ENCODE peak calls at places on chromosomes 1 and 21, in ten cellular contexts. V is PC-9; N is CD4-positive, alpha-beta T cell; W is left ventricle myocardium inferior; K is tibial artery; E is ascending aorta; A is pancreas; H is astrocyte; I is colonic mucosa; Q is cardiac muscle cell. D is an unnamed sample. For H3K9me3, the result is how much of the 10 kb centered on the place peaks cover.

GRCh38 chr21:35658242-35658641 is 402.1 kb downstream of the SETD4 start:
- DNase-seq in V (no peak), N (no peak), W (no peak), K (no peak), E (no peak), A (no peak), H (peak), I (no peak), Q (no peak), D (no peak)

GRCh38 chr1:211596418-211597181 is 17.6 kb upstream of the SLC30A1 start:
- DNase-seq in V (no peak), N (no peak), W (no peak), K (no peak), E (no peak), A (no peak), H (no peak), I (no peak), Q (no peak), D (no peak)

GRCh38 chr1:75423136-75423535 is 187.8 kb downstream of the SLC44A5 start:
- DNase-seq in V (no peak), N (no peak), W (no peak), K (no peak), E (no peak), A (no peak), H (no peak), I (no peak), Q (no peak), D (no peak)

GRCh38 chr1:210342986-210343780 is 14.5 kb downstream of the HHAT start:
- DNase-seq in V (no peak), N (no peak), W (no peak), K (no peak), E (no peak), A (no peak), H (no peak), I (no peak), Q (no peak), D (no peak)

GRCh38 chr1:154433161-154433681 is 28.1 kb downstream of the IL6R start:
- DNase-seq in V (peak), N (peak), W (no peak), K (no peak), E (no peak), A (no peak), H (no peak), I (no peak), Q (no peak), D (no peak)

GRCh38 chr1:199279107-199279506 is 640.3 kb downstream of the PTPRC start:
- DNase-seq in V (no peak), N (no peak), W (no peak), K (no peak), E (no peak), A (no peak), H (no peak), I (no peak), Q (no peak), D (no peak)

GRCh38 chr1:226827458-226827857 is 43.0 kb upstream of the PSEN2 start:
- DNase-seq in V (no peak), N (no peak), W (peak), K (peak), E (no peak), A (no peak), H (no peak), I (peak), Q (peak), D (no peak)

GRCh38 chr1:48498096-48498791 is 26.2 kb upstream of the SPATA6 start:
- DNase-seq in V (no peak), N (peak), W (peak), K (peak), E (peak), A (peak), H (peak), I (peak), Q (peak), D (peak)

GRCh38 chr21:21907271-21907670 is 909.1 kb downstream of the NCAM2 start:
- DNase-seq in V (no peak), N (no peak), W (no peak), K (no peak), E (no peak), A (no peak), H (no peak), I (no peak), Q (no peak), D (no peak)

GRCh38 chr1:206578115-206578935 is 33.9 kb downstream of the EIF2D start:
- DNase-seq in V (peak), N (no peak), W (no peak), K (no peak), E (no peak), A (no peak), H (no peak), I (no peak), Q (no peak), D (no peak)

GRCh38 chr1:205629751-205630150 is 2.1 kb downstream of the ELK4 start:
- DNase-seq in V (no peak), N (no peak), W (no peak), K (no peak), E (no peak), A (peak), H (no peak), I (no peak), Q (no peak), D (no peak)

GRCh38 chr21:39022901-39023693 is 160.2 kb downstream of the PSMG1 start:
- DNase-seq in V (no peak), N (no peak), W (peak), K (peak), E (peak), A (peak), H (peak), I (no peak), Q (peak), D (peak)

GRCh38 chr1:31153423-31153822 is 86.3 kb downstream of the NKAIN1 start:
- DNase-seq in V (no peak), N (no peak), W (no peak), K (no peak), E (no peak), A (no peak), H (no peak), I (no peak), Q (no peak), D (peak)

GRCh38 chr21:46113497-46114176 is 15.7 kb downstream of the COL6A2 start:
- DNase-seq in V (no peak), N (no peak), W (no peak), K (no peak), E (peak), A (no peak), H (no peak), I (no peak), Q (no peak), D (no peak)

GRCh38 chr1:75908717-75909152 is 23.5 kb downstream of the ASB17 start:
- DNase-seq in V (peak), N (no peak), W (no peak), K (no peak), E (no peak), A (no peak), H (peak), I (no peak), Q (peak), D (no peak)

GRCh38 chr1:47024138-47024856 is 828 bp downstream of the CYP4X1 start:
- DNase-seq in V (no peak), N (no peak), W (no peak), K (no peak), E (no peak), A (no peak), H (no peak), I (no peak), Q (peak), D (no peak)

GRCh38 chr1:209657140-209657879 is 5.1 kb upstream of the LAMB3 start:
- DNase-seq in V (peak), N (no peak), W (no peak), K (no peak), E (no peak), A (no peak), H (no peak), I (no peak), Q (no peak), D (no peak)

GRCh38 chr1:47522890-47523811 is 85.3 kb downstream of the FOXD2 start:
- DNase-seq in V (no peak), N (no peak), W (no peak), K (no peak), E (no peak), A (no peak), H (no peak), I (no peak), Q (no peak), D (no peak)

GRCh38 chr1:224621813-224622682 is 5.9 kb downstream of the CNIH3 start:
- DNase-seq in V (no peak), N (no peak), W (no peak), K (no peak), E (no peak), A (no peak), H (no peak), I (no peak), Q (no peak), D (no peak)

GRCh38 chr1:246608616-246609376 is 42.5 kb downstream of the CNST start:
- DNase-seq in V (peak), N (no peak), W (peak), K (no peak), E (peak), A (peak), H (peak), I (peak), Q (no peak), D (peak)

GRCh38 chr21:15343066-15343465 is 278.3 kb upstream of the NRIP1 start:
- DNase-seq in V (no peak), N (no peak), W (no peak), K (no peak), E (no peak), A (no peak), H (peak), I (no peak), Q (no peak), D (no peak)

GRCh38 chr1:77407738-77408375 is 126.0 kb downstream of the AK5 start:
- DNase-seq in V (peak), N (no peak), W (no peak), K (no peak), E (no peak), A (no peak), H (peak), I (no peak), Q (no peak), D (no peak)

GRCh38 chr21:42747746-42748351 is 94.4 kb downstream of the PDE9A start:
- DNase-seq in V (no peak), N (no peak), W (no peak), K (peak), E (no peak), A (no peak), H (no peak), I (no peak), Q (no peak), D (peak)

GRCh38 chr1:32881871-32882850 is 4.1 kb upstream of the HPCA start:
- DNase-seq in V (no peak), N (no peak), W (peak), K (peak), E (no peak), A (peak), H (no peak), I (no peak), Q (no peak), D (no peak)

GRCh38 chr21:46098303-46099141 is 610 bp downstream of the COL6A2 start:
- DNase-seq in V (no peak), N (no peak), W (peak), K (peak), E (peak), A (peak), H (no peak), I (peak), Q (peak), D (peak)

GRCh38 chr1:39418223-39418622 is 73.2 kb upstream of the BMP8A start:
- DNase-seq in V (no peak), N (no peak), W (no peak), K (no peak), E (no peak), A (no peak), H (peak), I (no peak), Q (no peak), D (no peak)

GRCh38 chr1:233664804-233665574 is 51.1 kb downstream of the KCNK1 start:
- DNase-seq in V (no peak), N (no peak), W (no peak), K (no peak), E (no peak), A (no peak), H (no peak), I (no peak), Q (peak), D (no peak)

GRCh38 chr1:233671286-233671685 is 57.4 kb downstream of the KCNK1 start:
- DNase-seq in V (no peak), N (no peak), W (no peak), K (no peak), E (no peak), A (no peak), H (no peak), I (no peak), Q (no peak), D (no peak)

GRCh38 chr1:233665575-233666270 is 51.8 kb downstream of the KCNK1 start:
- DNase-seq in V (no peak), N (no peak), W (peak), K (no peak), E (no peak), A (no peak), H (no peak), I (no peak), Q (no peak), D (no peak)

GRCh38 chr1:233668725-233669294 is 54.9 kb downstream of the KCNK1 start:
- DNase-seq in V (peak), N (no peak), W (no peak), K (no peak), E (no peak), A (no peak), H (peak), I (peak), Q (no peak), D (no peak)

GRCh38 chr1:233668146-233668724 is 54.3 kb downstream of the KCNK1 start:
- DNase-seq in V (no peak), N (no peak), W (no peak), K (no peak), E (no peak), A (no peak), H (no peak), I (no peak), Q (no peak), D (no peak)
- H3K9me3 ChIP-seq in V (under half), N (under half), W (under half), K (under half), E (under half), A (under half), H (under half), I (under half), Q (under half), D (under half)

DNA sequence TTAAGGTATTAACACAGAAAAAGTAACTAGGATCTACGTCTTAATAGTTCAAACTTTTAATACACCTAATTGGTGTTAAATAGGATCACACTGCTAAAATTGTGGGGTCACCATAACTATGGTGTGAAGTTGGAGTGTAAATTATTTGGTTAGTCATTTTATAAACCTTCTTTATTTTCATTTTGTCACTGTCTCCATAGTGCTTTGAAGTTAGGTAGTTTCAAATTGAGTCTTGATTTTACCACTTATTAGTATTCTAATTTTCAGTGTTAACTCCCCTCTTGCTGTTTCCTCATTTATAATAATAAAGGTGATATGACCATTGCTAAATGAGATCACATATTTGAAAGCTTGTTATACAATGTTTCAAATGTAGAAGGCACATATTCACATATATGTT is 738.1 kb upstream of the CHRM3 start:
- DNase-seq in V (no peak), N (no peak), W (no peak), K (no peak), E (no peak), A (no peak), H (no peak), I (no peak), Q (no peak), D (no peak)
- H3K9me3 ChIP-seq in V (under half), N (under half), W (under half), K (under half), E (under half), A (under half), H (under half), I (under half), Q (under half), D (under half)

GRCh38 chr1:3003039-3003940 is 18.0 kb upstream of the ACTRT2 start:
- DNase-seq in V (no peak), N (no peak), W (no peak), K (peak), E (peak), A (no peak), H (no peak), I (no peak), Q (no peak), D (peak)
- H3K9me3 ChIP-seq in V (under half), N (under half), W (under half), K (under half), E (under half), A (under half), H (under half), I (under half), Q (under half), D (under half)

DNA sequence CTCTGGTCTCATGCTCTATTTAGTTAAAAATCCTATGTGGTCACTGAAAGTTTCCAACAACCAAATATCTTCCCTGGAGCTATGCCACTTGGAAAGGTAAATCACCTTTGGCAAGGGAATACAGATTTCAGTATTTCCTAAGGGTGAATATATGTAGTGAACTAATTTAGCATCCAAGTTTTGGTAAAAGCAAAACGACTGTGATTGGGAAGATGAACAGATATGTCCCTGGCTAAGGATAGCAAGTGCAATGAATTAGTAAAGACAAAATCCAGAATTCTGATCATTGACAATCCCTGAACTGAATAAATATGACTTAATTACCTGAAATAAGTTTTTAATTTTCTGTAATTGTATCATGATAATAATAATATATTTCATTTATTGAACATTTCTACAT is at the start of gene OR2T33:
- DNase-seq in V (no peak), N (no peak), W (no peak), K (no peak), E (no peak), A (no peak), H (no peak), I (no peak), Q (no peak), D (no peak)
- H3K9me3 ChIP-seq in V (under half), N (under half), W (under half), K (under half), E (under half), A (under half), H (under half), I (under half), Q (under half), D (under half)

DNA sequence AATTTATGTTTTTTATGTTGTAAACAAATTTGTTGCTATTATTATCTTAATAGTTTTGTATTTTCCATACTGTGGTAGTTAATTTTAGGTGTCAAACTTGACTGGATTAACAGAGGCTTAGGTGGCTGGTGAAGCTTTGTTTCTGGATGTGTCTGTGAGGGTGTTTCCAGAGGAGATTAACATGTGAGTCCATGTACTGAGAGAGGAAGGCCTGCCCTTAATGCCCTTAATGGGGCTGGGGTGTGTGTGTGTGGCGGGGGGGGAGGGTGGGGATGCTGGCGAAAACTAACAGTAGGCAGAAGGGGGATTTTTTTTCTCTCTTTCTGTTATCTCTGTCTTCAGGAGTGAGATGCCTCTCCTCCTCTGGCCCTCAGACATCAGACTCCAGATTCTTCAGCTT is 1.9 kb downstream of the OR14A16 start:
- DNase-seq in V (no peak), N (no peak), W (no peak), K (no peak), E (no peak), A (no peak), H (no peak), I (no peak), Q (no peak), D (no peak)
- H3K9me3 ChIP-seq in V (under half), N (under half), W (under half), K (under half), E (under half), A (under half), H (under half), I (under half), Q (under half), D (under half)